ENCODE peak calls at places on chromosomes 6 and 20, in four cellular contexts. F is neuronal stem cell, L is H1, P is IMR-90. Z is an unnamed sample.

GRCh38 chr20:62696431-62696957 is 12.1 kb upstream of the NTSR1 start:
- DNase-seq in F (no peak), L (no peak), P (no peak), Z (no peak)

GRCh38 chr6:5151955-5152401 is 66.8 kb downstream of the PPP1R3G start:
- DNase-seq in F (no peak), L (no peak), P (peak; percentile 87), Z (no peak)

GRCh38 chr6:133890941-133891813 is 2.3 kb downstream of the TCF21 start:
- DNase-seq in F (peak; percentile 42), L (peak; percentile 72), P (peak; percentile 39), Z (peak; percentile 66)

GRCh38 chr6:138622967-138623366 is 123.7 kb upstream of the NHSL1 start:
- DNase-seq in F (no peak), L (no peak), P (no peak), Z (no peak)

GRCh38 chr20:38059832-38060231 is 26.3 kb downstream of the RPRD1B start:
- DNase-seq in F (no peak), L (no peak), P (no peak), Z (no peak)

GRCh38 chr6:9347608-9348007 is 912.3 kb upstream of the SLC35B3 start:
- DNase-seq in F (no peak), L (no peak), P (no peak), Z (no peak)

GRCh38 chr6:155247618-155248017 is 16.2 kb upstream of the CLDN20 start:
- DNase-seq in F (no peak), L (no peak), P (peak; percentile 26), Z (no peak)

GRCh38 chr6:131733376-131734016 is 22.7 kb upstream of the CTAGE9 start:
- DNase-seq in F (no peak), L (no peak), P (peak; percentile 67), Z (no peak)

GRCh38 chr20:46260480-46260879 is 47.8 kb downstream of the CDH22 start:
- DNase-seq in F (no peak), L (no peak), P (no peak), Z (no peak)

GRCh38 chr20:42401598-42401997 is 783.4 kb upstream of the CHD6 start:
- DNase-seq in F (no peak), L (no peak), P (no peak), Z (no peak)

GRCh38 chr6:7213416-7213815 is 99.6 kb downstream of the SSR1 start:
- DNase-seq in F (no peak), L (no peak), P (no peak), Z (no peak)

GRCh38 chr20:62179162-62179504 is 3.7 kb upstream of the MTG2 start:
- DNase-seq in F (no peak), L (no peak), P (no peak), Z (no peak)

GRCh38 chr6:154298297-154298696 is 58.3 kb downstream of the IPCEF1 start:
- DNase-seq in F (no peak), L (no peak), P (peak; percentile 58), Z (peak; percentile 27)

GRCh38 chr20:62350098-62350628 is 16.9 kb downstream of the LAMA5 start:
- DNase-seq in F (no peak), L (no peak), P (no peak), Z (no peak)

GRCh38 chr20:7879883-7880282 is 60.4 kb downstream of the HAO1 start:
- DNase-seq in F (no peak), L (no peak), P (peak; percentile 43), Z (peak; percentile 84)

GRCh38 chr6:36443498-36443844 is 671 bp downstream of the KCTD20 start:
- DNase-seq in F (no peak), L (no peak), P (no peak), Z (no peak)

GRCh38 chr6:443621-444175 is 52.1 kb downstream of the IRF4 start:
- DNase-seq in F (no peak), L (no peak), P (no peak), Z (no peak)

GRCh38 chr20:45325367-45325766 is 17.3 kb upstream of the MATN4 start:
- DNase-seq in F (no peak), L (no peak), P (no peak), Z (no peak)

GRCh38 chr6:45728674-45729073 is 287.0 kb downstream of the CLIC5 start:
- DNase-seq in F (no peak), L (no peak), P (peak; percentile 42), Z (no peak)

GRCh38 chr6:579339-579738 is 77.6 kb downstream of the HUS1B start:
- DNase-seq in F (no peak), L (no peak), P (peak; percentile 45), Z (no peak)

GRCh38 chr20:64101731-64102621 is 5.4 kb downstream of the NPBWR2 start:
- DNase-seq in F (peak; percentile 74), L (peak; percentile 94), P (no peak), Z (no peak)

GRCh38 chr6:28771401-28772267 is 152.2 kb downstream of the TRIM27 start:
- DNase-seq in F (no peak), L (peak; percentile 89), P (no peak), Z (no peak)
- H3K9me3 ChIP-seq in F (peaks cover 24% of the 10 kb centered on the region), L (no peaks in the 10 kb centered on the region), P (no peaks in the 10 kb centered on the region), Z (no peaks in the 10 kb centered on the region)

GRCh38 chr6:27287751-27288135 is 24.3 kb downstream of the POM121L2 start:
- DNase-seq in F (no peak), L (no peak), P (no peak), Z (no peak)

GRCh38 chr6:27293436-27294152 is 18.5 kb downstream of the POM121L2 start:
- DNase-seq in F (no peak), L (peak; percentile 91), P (peak; percentile 69), Z (peak; percentile 49)

GRCh38 chr6:27288136-27289044 is 23.7 kb downstream of the POM121L2 start:
- DNase-seq in F (no peak), L (peak; percentile 77), P (no peak), Z (no peak)

GRCh38 chr6:27290065-27290849 is 21.8 kb downstream of the POM121L2 start:
- DNase-seq in F (no peak), L (peak; percentile 84), P (peak; percentile 63), Z (no peak)

GRCh38 chr6:27290850-27291208 is 21.2 kb downstream of the POM121L2 start:
- DNase-seq in F (no peak), L (no peak), P (no peak), Z (no peak)
- H3K4me3 ChIP-seq in F (peak overlapping the region; percentile 61), L (peak overlapping the region; percentile 74), P (peak overlapping the region; percentile 20), Z (no peak overlapping the region)

GRCh38 chr6:122616877-122617276 is 6.7 kb downstream of the PKIB start:
- DNase-seq in F (no peak), L (no peak), P (no peak), Z (no peak)
- H2BK15ac ChIP-seq in F (no peak overlapping the region), L (no peak overlapping the region), P (no peak overlapping the region), Z (no peak overlapping the region)

GRCh38 chr6:149190228-149190831 is 127.2 kb upstream of the TAB2 start:
- DNase-seq in F (no peak), L (peak; percentile 82), P (peak; percentile 13), Z (peak; percentile 23)
- H3K9me3 ChIP-seq in F (no peaks in the 10 kb centered on the region), L (no peaks in the 10 kb centered on the region), P (no peaks in the 10 kb centered on the region), Z (peaks cover 33% of the 10 kb centered on the region)

GRCh38 chr6:27547157-27548075 is 74.5 kb upstream of the ZNF184 start:
- DNase-seq in F (no peak), L (peak; percentile 91), P (peak; percentile 68), Z (peak; percentile 76)
- H3K4me3 ChIP-seq in F (peak overlapping the region; percentile 83), L (peak overlapping the region; percentile 97), P (peak overlapping the region; percentile 30), Z (no peak overlapping the region)

GRCh38 chr6:145020543-145020942 is 714.8 kb downstream of the EPM2A start:
- DNase-seq in F (no peak), L (no peak), P (no peak), Z (no peak)
- H2BK15ac ChIP-seq in F (no peak overlapping the region), L (no peak overlapping the region), P (no peak overlapping the region), Z (no peak overlapping the region)

GRCh38 chr20:51679254-51679921 is 88.8 kb downstream of the ATP9A start:
- DNase-seq in F (no peak), L (no peak), P (no peak), Z (no peak)

GRCh38 chr20:51680067-51680749 is 88.0 kb downstream of the ATP9A start:
- DNase-seq in F (no peak), L (no peak), P (no peak), Z (no peak)

DNA sequence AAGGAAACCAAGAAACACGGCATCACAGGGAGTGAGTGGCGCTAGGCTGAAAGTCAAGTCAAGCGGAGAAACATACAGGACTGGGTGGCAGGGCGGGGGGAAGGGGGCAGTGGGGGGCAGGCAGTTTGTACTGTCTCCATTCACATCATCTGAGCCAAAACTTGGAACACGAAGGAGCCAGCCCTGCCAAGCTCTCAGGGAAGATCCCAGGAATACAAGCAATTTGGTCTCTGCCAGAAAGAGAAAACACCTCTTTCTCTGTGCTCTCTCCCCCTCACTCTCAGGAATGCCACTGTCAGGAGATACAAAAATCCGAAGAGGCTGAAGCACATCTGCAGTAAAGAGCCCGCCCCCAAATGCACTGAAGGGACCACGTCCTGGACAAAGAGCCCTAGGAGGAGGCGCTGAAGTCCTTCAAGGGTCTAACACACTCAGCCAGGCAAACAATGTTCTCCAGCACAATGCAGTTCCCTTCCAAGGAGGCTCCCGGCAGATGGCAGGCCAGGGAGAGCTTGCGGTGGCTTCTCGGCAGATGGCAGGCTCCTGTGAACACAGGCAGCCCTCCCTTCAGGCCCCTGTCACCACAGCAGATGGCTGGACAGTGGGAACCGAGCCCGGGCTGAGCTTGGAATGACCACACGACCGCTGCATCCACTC is 90.0 kb downstream of the ATP9A start:
- DNase-seq in F (peak; percentile 59), L (no peak), P (no peak), Z (no peak)
- H3K9me3 ChIP-seq in F (no peaks in the 10 kb centered on the region), L (no peaks in the 10 kb centered on the region), P (no peaks in the 10 kb centered on the region), Z (no peaks in the 10 kb centered on the region)

GRCh38 chr6:27772261-27773001 is 139.8 kb downstream of the OR2B2 start:
- DNase-seq in F (peak; percentile 77), L (peak; percentile 94), P (peak; percentile 77), Z (peak; percentile 88)
- H3K4me3 ChIP-seq in F (peak overlapping the region; percentile 53), L (peak overlapping the region; percentile 15), P (no peak overlapping the region), Z (no peak overlapping the region)

DNA sequence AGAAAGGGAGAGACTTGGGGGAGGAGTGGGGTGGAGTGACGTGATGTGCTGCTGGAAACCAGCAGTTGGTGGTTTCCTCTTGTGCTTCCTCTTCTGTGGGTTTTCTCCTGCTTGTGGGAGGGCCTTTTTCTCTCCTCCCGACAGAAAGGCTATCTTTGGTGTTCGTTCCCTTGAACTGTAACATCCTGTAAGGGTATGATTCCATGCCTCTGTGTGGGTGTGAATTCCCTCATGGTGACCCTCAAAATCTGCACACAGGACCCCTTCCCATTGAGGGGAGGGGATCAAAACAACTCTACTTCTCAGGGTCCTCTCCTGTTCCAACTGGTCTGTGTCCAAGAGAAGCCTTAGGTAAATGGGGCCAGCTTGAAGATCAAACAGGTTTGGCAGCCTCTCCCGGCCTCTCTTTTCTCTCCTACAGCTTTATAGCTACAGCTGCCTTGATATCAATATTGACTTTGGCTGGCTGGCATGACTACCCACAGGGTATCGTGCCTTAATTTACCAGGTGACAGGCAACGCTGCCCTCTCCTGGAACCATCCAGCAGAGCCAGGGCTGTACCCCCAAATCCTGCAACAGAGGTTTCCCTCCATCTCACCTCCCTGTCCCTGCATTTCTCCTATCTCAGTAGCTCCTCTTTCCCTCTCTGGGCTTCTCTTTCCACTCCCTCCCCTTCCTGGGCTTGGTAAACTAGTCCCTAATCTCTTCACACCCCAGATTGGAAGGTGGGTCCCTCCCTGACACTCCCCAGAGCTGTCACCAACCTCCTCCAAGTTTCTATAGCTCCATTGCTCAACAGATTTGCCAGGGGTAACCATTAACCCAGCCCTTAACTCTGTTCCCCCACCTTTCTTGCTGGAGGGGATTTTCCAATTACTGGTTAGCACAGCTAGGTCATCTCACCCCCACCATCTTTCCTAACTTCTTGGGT is 1.5 kb upstream of the MSH5 start:
- DNase-seq in F (peak; percentile 27), L (no peak), P (peak; percentile 89), Z (peak; percentile 94)
- H2BK15ac ChIP-seq in F (peak overlapping the region; percentile 70), L (peak overlapping the region; percentile 93), P (peak overlapping the region; percentile 71), Z (peak overlapping the region; percentile 98)

GRCh38 chr6:28772480-28773381 is 151.1 kb downstream of the TRIM27 start:
- DNase-seq in F (no peak), L (no peak), P (no peak), Z (no peak)
- H3K9me3 ChIP-seq in F (peaks cover 18% of the 10 kb centered on the region), L (no peaks in the 10 kb centered on the region), P (no peaks in the 10 kb centered on the region), Z (no peaks in the 10 kb centered on the region)